ENCODE peak calls at places on chromosomes 12 and 14, in four cellular contexts. E, M, R and Q are unnamed samples.

GRCh38 chr12:116123511-116124258 is 153.8 kb downstream of the MED13L start:
- DNase-seq in R (no peak), M (peak), E (no peak), Q (peak)

GRCh38 chr12:115103884-115104883 is 420.2 kb upstream of the TBX3 start:
- DNase-seq in E (no peak), M (peak), R (no peak), Q (peak)

GRCh38 chr12:51371295-51371953 is 19.8 kb downstream of the GALNT6 start:
- DNase-seq in E (no peak), M (peak), R (no peak), Q (peak)

GRCh38 chr12:85278598-85279448 is 1.2 kb upstream of the ALX1 start:
- DNase-seq in R (peak), E (no peak), M (no peak), Q (no peak)

GRCh38 chr14:50704454-50705010 is 36.4 kb upstream of the SAV1 start:
- DNase-seq in R (no peak), M (no peak), E (no peak), Q (no peak)

GRCh38 chr14:63342381-63342780 is 23.6 kb upstream of the GPHB5 start:
- DNase-seq in E (no peak), R (no peak), M (no peak), Q (peak)

GRCh38 chr14:29926701-29927595 is 699 bp downstream of the PRKD1 start:
- DNase-seq in R (peak), E (no peak), M (peak), Q (peak)

GRCh38 chr14:70018713-70019201 is 139.5 kb downstream of the SMOC1 start:
- DNase-seq in R (no peak), M (peak), E (no peak), Q (no peak)

GRCh38 chr12:32230607-32230982 is 123.9 kb downstream of the BICD1 start:
- DNase-seq in R (no peak), E (no peak), M (no peak), Q (no peak)

GRCh38 chr14:98903371-98903770 is 368.6 kb downstream of the BCL11B start:
- DNase-seq in M (no peak), E (no peak), R (no peak), Q (no peak)

GRCh38 chr14:105702275-105702817 is 176.0 kb downstream of the TMEM121 start:
- DNase-seq in R (peak), M (no peak), E (peak), Q (no peak)

GRCh38 chr14:31895206-31895605 is 181.9 kb upstream of the ARHGAP5 start:
- DNase-seq in M (peak), E (no peak), R (no peak), Q (peak)

GRCh38 chr14:30223385-30223785 is 295.7 kb upstream of the PRKD1 start:
- DNase-seq in E (no peak), R (peak), M (peak), Q (peak)

GRCh38 chr12:19018302-19018980 is 111.1 kb upstream of the PLEKHA5 start:
- DNase-seq in M (peak), E (no peak), R (no peak), Q (peak)

GRCh38 chr14:103713304-103714062 is 1.8 kb downstream of the XRCC3 start:
- DNase-seq in E (no peak), R (no peak), M (no peak), Q (no peak)

GRCh38 chr14:67955241-67955640 is 135.7 kb downstream of the RAD51B start:
- DNase-seq in M (no peak), E (no peak), R (no peak), Q (no peak)

GRCh38 chr12:32312049-32312670 is 87.2 kb upstream of the FGD4 start:
- DNase-seq in R (no peak), E (no peak), M (peak), Q (peak)

GRCh38 chr14:105330491-105330895 is 15.9 kb downstream of the PACS2 start:
- DNase-seq in R (no peak), M (no peak), E (no peak), Q (peak)

GRCh38 chr12:111761099-111761498 is 5.6 kb upstream of the ALDH2 start:
- DNase-seq in M (no peak), R (no peak), E (no peak), Q (no peak)

DNA sequence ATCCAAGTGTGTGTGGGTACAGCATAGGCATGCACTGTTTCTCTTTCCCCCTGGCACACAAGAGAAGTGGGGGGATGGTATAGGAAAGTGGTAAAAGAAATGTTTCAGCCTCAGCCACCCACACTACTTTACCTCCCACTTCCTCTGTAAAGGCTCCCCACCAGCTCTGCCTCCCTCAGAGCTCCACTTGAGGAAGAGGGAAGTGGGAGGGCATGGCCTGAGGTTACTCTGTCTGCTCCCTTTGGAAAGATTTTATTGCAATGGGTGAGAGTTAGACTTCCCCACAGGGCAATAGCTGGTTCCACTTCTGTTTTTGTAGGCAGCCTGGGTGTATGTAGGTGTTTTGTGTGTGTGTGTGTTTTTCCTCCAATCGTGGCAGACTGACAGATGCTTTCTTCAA is 145.3 kb downstream of the SSPN start:
- DNase-seq in R (no peak), M (no peak), E (no peak), Q (peak)
- H3K4me3 ChIP-seq in R (no peak), M (no peak), E (no peak), Q (no peak)

GRCh38 chr14:75009176-75009575 is 6.5 kb downstream of the EIF2B2 start:
- DNase-seq in E (no peak), M (no peak), R (no peak), Q (no peak)
- TF ChIP-seq CTCF in E (no peak), M (no peak), R (no peak), Q (no peak)

GRCh38 chr14:36091096-36091495 is 85.4 kb downstream of the PTCSC3 start:
- DNase-seq in R (no peak), E (no peak), M (peak), Q (peak)

GRCh38 chr14:36086629-36087380 is 89.7 kb downstream of the PTCSC3 start:
- DNase-seq in R (no peak), M (no peak), E (no peak), Q (no peak)

GRCh38 chr14:36083317-36083716 is 93.2 kb downstream of the PTCSC3 start:
- DNase-seq in R (no peak), E (no peak), M (no peak), Q (no peak)

DNA sequence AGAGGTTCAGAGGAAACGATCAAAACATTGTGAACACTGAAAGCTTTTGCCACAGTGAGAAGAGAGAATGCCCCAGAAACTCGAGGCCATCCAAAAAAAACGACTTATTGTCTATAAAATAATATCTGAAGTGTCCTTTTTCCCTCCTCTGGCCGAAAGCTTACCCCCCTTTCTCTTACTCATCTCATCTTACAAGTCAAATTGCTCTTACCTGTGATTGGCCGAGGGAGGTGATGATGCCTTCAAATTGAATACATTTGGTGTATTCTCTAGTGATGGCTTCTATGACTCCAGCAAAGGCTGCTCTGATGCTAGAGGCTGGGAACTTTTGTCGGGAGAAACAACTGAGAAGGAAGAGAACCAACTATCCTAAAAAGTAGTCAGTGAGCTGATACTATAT is 90.7 kb downstream of the PTCSC3 start:
- DNase-seq in E (no peak), M (no peak), R (no peak), Q (no peak)
- H3K4me3 ChIP-seq in E (no peak), M (no peak), R (no peak), Q (no peak)

GRCh38 chr14:58129208-58129607 is 22.8 kb downstream of the ARMH4 start:
- DNase-seq in M (no peak), R (no peak), E (no peak), Q (no peak)
- TF ChIP-seq CTCF in M (peak), R (no peak), E (no peak), Q (peak)

GRCh38 chr12:25151476-25151875 is 43.5 kb downstream of the DNAI7 start:
- DNase-seq in E (no peak), R (no peak), M (peak), Q (peak)

GRCh38 chr12:25152055-25152454 is 42.9 kb downstream of the DNAI7 start:
- DNase-seq in M (no peak), R (no peak), E (no peak), Q (no peak)

GRCh38 chr12:25155031-25155576 is 39.9 kb downstream of the DNAI7 start:
- DNase-seq in E (no peak), R (no peak), M (peak), Q (peak)
- H3K4me3 ChIP-seq in E (no peak), R (no peak), M (no peak), Q (no peak)

GRCh38 chr14:52380294-52380693 is 66.2 kb downstream of the PTGER2 start:
- DNase-seq in M (peak), E (no peak), R (no peak), Q (peak)

DNA sequence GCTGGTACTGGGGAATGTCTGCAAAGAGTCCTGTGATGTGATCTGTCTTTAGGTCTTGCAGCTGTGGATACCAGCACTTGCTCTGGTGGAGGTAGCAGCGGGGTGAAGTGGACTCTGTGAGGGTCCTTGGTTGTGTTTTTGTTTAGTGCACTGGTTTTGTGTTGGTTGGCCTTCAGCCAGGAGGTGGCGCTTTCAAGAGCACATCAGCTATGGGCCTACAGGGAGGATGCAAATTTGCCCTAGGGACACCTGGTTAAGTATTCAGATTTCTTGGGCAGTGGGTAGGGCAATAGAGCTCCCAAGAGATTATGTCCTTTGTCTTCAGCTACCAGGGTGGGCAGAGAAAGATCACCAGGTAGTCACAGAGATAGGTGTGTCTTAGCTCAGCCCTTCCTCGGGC is 63.8 kb downstream of the PTGER2 start:
- DNase-seq in E (no peak), R (no peak), M (no peak), Q (no peak)
- TF ChIP-seq CTCF in E (no peak), R (no peak), M (no peak), Q (no peak)

GRCh38 chr12:108638997-108639822 is 5.5 kb upstream of the SELPLG start:
- DNase-seq in R (no peak), M (no peak), E (no peak), Q (no peak)

GRCh38 chr12:108640802-108641445 is 7.2 kb upstream of the SELPLG start:
- DNase-seq in M (peak), E (no peak), R (peak), Q (peak)

GRCh38 chr12:108642899-108643654 is 9.4 kb upstream of the SELPLG start:
- DNase-seq in M (no peak), R (no peak), E (no peak), Q (no peak)

GRCh38 chr12:108642269-108642870 is 8.7 kb upstream of the SELPLG start:
- DNase-seq in M (no peak), E (no peak), R (no peak), Q (no peak)

DNA sequence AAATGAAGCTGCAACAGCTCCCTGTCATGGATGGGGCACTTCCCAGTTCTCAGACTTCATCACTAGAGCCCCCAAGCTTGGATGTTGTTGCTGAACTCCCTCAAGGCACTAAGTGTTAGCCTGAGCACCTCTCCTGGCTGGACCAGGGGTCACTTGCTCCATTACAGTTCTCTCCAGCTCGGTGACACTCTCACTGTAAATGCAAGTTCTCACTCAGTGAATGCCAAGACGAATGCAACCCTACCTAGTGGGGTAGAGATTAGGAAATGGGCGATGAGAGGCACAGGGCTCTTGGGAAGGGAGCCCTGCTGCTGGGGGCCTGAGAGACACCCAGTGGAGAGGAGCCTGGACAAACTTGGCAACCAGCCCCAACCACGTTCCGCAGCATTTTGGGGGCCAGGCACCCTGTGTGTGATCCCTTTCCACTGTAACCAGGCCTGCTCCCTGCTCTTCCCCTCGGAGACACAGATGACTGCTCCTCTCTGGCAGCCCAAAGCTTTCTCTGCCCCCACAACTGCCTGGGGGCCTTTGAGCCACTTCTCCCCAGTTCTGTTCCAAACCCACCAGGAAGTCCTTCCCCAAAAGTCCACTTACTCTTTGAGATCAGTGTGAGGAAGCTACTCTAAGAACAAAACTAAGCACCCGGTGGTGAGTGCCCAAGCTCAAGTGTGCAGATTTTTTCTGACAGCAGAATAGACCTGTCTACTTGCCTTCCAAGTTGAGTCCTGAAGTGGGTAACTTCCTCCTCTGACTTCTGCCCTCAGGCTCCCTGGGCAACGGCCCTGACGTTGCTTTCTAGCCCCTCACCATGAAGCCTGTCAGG is 8.0 kb upstream of the SELPLG start:
- DNase-seq in E (no peak), M (no peak), R (no peak), Q (no peak)
- H3K4me3 ChIP-seq in E (no peak), M (no peak), R (no peak), Q (no peak)

DNA sequence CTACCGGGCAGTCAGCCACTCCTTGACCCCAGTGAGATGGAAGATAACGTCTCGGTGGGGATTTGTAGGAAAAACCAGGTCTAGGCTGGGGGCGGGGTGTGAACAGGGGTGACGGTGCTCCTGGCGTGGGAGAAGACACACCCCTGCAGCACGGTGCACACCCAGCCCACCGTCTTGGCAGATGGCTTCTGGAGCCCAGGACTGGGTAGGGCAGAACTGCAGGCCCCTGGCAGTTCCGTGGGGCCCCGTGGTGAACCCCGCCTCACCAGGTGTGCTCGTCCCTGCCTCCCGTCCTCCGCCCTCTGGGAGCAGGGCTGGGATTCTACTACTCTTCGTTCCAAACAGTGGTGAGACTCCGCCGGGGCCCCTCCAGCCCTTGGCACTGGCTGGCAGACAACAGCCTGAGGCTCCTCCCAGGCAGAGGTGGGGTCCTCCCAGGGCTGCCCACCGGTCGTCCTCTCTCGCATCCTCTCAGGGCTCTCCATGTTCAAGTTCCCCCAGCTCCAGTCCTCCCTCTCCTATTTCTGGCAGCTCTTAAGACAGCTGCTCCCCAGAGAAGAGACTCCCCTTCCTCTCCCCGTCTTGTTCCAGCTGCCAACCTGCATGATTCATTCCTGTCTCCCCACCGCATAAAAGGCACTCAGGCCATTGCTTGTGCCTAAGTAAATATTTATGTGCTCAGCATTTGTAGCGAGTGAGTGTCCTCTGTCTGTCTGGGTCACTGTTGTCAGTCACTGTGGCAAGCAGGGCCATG is 75.4 kb downstream of the FBXL14 start:
- DNase-seq in M (peak), E (no peak), R (no peak), Q (peak)
- TF ChIP-seq CTCF in M (no peak), E (no peak), R (no peak), Q (no peak)

GRCh38 chr14:77549451-77549850 is 50.8 kb upstream of the ISM2 start:
- DNase-seq in R (no peak), E (no peak), M (no peak), Q (no peak)

GRCh38 chr14:77557391-77557790 is 58.8 kb upstream of the ISM2 start:
- DNase-seq in M (no peak), R (no peak), E (no peak), Q (no peak)

GRCh38 chr14:77554816-77555599 is 56.4 kb upstream of the ISM2 start:
- DNase-seq in R (no peak), E (no peak), M (no peak), Q (no peak)

GRCh38 chr14:77556946-77557345 is 58.3 kb upstream of the ISM2 start:
- DNase-seq in E (no peak), M (no peak), R (no peak), Q (no peak)

GRCh38 chr14:77554207-77554606 is 55.6 kb upstream of the ISM2 start:
- DNase-seq in R (no peak), E (no peak), M (no peak), Q (no peak)
- H3K4me3 ChIP-seq in R (no peak), E (no peak), M (no peak), Q (no peak)

DNA sequence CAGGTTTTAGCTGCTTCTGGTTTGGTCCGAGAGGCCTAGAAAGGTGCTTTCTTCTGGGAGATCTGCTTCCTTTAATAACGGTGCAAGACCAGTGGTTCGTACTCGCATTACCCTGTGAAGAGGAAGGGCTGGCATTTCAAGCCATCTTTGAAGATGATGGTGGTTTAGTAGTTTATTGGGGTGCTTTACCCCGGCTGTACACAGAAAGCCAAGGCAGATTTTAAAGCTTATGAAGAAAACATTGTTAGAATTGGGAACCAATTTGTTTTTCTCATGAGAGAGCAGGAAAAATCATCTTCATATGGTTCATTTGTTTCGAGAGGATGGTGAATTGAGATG is 3.6 kb downstream of the CCND2 start:
- DNase-seq in M (no peak), E (no peak), R (no peak), Q (no peak)
- TF ChIP-seq CTCF in M (no peak), E (peak), R (no peak), Q (no peak)